ENCODE peak calls at places on chromosomes 3 and 15, in four cellular contexts. U is activated T-cell treated with anti-CD3 and anti-CD28 coated beads for 48 hours; J is right atrium auricular region; Q is stimulated activated naive CD8-positive, alpha-beta T cell treated with anti-CD3 and anti-CD28 coated beads, Interleukin-15, Interleukin-2, amounts not matched to agents 100 U/mL and 50 U/mL, for 24 hours. W is an unnamed sample.

GRCh38 chr15:23497710-23498111 is 50.7 kb upstream of the GOLGA6L2 start:
- DNase-seq in J (no peak), Q (peak), U (no peak), W (peak)

GRCh38 chr3:47868306-47868705 is 65.4 kb downstream of the DHX30 start:
- DNase-seq in J (no peak), Q (no peak), U (no peak), W (no peak)

GRCh38 chr3:126466886-126467610 is 8.6 kb downstream of the ZXDC start:
- DNase-seq in U (no peak), J (no peak), Q (no peak), W (no peak)

GRCh38 chr3:138850151-138850550 is 15.4 kb upstream of the PIK3CB start:
- DNase-seq in Q (no peak), J (no peak), U (no peak), W (no peak)

GRCh38 chr3:173876476-173876875 is 478.9 kb downstream of the NLGN1 start:
- DNase-seq in Q (no peak), J (no peak), U (no peak), W (no peak)

GRCh38 chr3:114011059-114011797 is 45.1 kb downstream of the CCDC191 start:
- DNase-seq in J (no peak), U (no peak), Q (no peak), W (no peak)

GRCh38 chr15:100129677-100130076 is 212.1 kb downstream of the ADAMTS17 start:
- DNase-seq in J (no peak), U (no peak), Q (no peak), W (no peak)

GRCh38 chr3:130759692-130760338 is 13.2 kb upstream of the PIK3R4 start:
- DNase-seq in Q (peak), U (peak), J (peak), W (peak)

GRCh38 chr3:140699516-140700231 is 21.8 kb downstream of the TRIM42 start:
- DNase-seq in U (no peak), J (no peak), Q (no peak), W (no peak)

GRCh38 chr3:129673897-129674797 is 67.7 kb upstream of the PLXND1 start:
- DNase-seq in U (no peak), Q (no peak), J (no peak), W (no peak)

GRCh38 chr3:142211034-142211433 is 14.4 kb downstream of the GK5 start:
- DNase-seq in Q (no peak), J (no peak), U (no peak), W (peak)

GRCh38 chr3:97235611-97236315 is 421.4 kb downstream of the EPHA6 start:
- DNase-seq in J (no peak), U (no peak), Q (no peak), W (no peak)

GRCh38 chr3:9246196-9246595 is 3.2 kb downstream of the SRGAP3 start:
- DNase-seq in J (no peak), U (no peak), Q (no peak), W (no peak)

GRCh38 chr3:142808103-142808917 is 80.6 kb downstream of the PCOLCE2 start:
- DNase-seq in U (peak), J (no peak), Q (no peak), W (no peak)

GRCh38 chr3:86990734-86991481 is at the start of gene VGLL3:
- DNase-seq in J (peak), Q (no peak), U (peak), W (no peak)

GRCh38 chr3:23435318-23435717 is 232.2 kb downstream of the UBE2E2 start:
- DNase-seq in U (no peak), J (no peak), Q (no peak), W (no peak)

GRCh38 chr3:188326111-188326510 is 172.2 kb downstream of the LPP start:
- DNase-seq in J (no peak), U (no peak), Q (no peak), W (no peak)

GRCh38 chr3:30681276-30682211 is 75.1 kb downstream of the TGFBR2 start:
- DNase-seq in Q (no peak), J (no peak), U (no peak), W (no peak)

GRCh38 chr15:72176155-72176554 is 21.4 kb downstream of the GRAMD2A start:
- DNase-seq in U (no peak), J (no peak), Q (no peak), W (no peak)

GRCh38 chr15:40830884-40831283 is 2.4 kb upstream of the PPP1R14D start:
- DNase-seq in J (no peak), Q (no peak), U (no peak), W (no peak)

GRCh38 chr3:192957441-192957951 is 39.8 kb upstream of the MB21D2 start:
- DNase-seq in U (peak), Q (peak), J (peak), W (no peak)

GRCh38 chr3:14439501-14440167 is 37.2 kb downstream of the SLC6A6 start:
- DNase-seq in Q (no peak), J (peak), U (no peak), W (no peak)

GRCh38 chr15:28114114-28114455 is 15.0 kb upstream of the OCA2 start:
- DNase-seq in J (no peak), Q (no peak), U (no peak), W (no peak)

GRCh38 chr15:90893175-90894090 is 9.1 kb downstream of the FES start:
- DNase-seq in U (no peak), J (no peak), Q (peak), W (peak)

GRCh38 chr3:69219101-69219708 is 96.8 kb upstream of the LMOD3 start:
- DNase-seq in U (no peak), Q (no peak), J (no peak), W (no peak)

GRCh38 chr15:101183226-101183925 is 68.5 kb downstream of the CHSY1 start:
- DNase-seq in U (no peak), J (no peak), Q (no peak), W (no peak)

GRCh38 chr3:141360888-141361598 is 7.3 kb upstream of the ZBTB38 start:
- DNase-seq in Q (no peak), J (no peak), U (no peak), W (no peak)

GRCh38 chr3:53493997-53494791 is at the start of gene CACNA1D:
- DNase-seq in U (peak), Q (peak), J (no peak), W (no peak)